ENCODE peak calls at places on chromosome X, in five cellular contexts. Y is right lobe of liver, W is lower lobe of right lung, C is testis, H is MM.1S. Z is an unnamed sample.

GRCh38 chrX:147916375-147916968 is 4.8 kb downstream of the FMR1 start:
- DNase-seq in Y (no peak), W (no peak), H (no peak), C (no peak), Z (no peak)

GRCh38 chrX:23838953-23839352 is 56.0 kb downstream of the SAT1 start:
- DNase-seq in H (no peak), Y (no peak), W (no peak), C (no peak), Z (no peak)

GRCh38 chrX:44306336-44306735 is 37.1 kb downstream of the EFHC2 start:
- DNase-seq in C (no peak), W (no peak), Y (no peak), H (no peak), Z (peak)

GRCh38 chrX:68440940-68441339 is 7.6 kb upstream of the OPHN1 start:
- DNase-seq in H (no peak), C (peak), W (no peak), Y (no peak), Z (peak)

GRCh38 chrX:115392871-115393270 is 103.4 kb downstream of the LUZP4 start:
- DNase-seq in H (peak), Y (no peak), C (no peak), W (no peak), Z (no peak)

GRCh38 chrX:126165721-126166401 is at the start of gene DCAF12L2:
- DNase-seq in W (peak), H (no peak), Y (no peak), C (peak), Z (no peak)

GRCh38 chrX:35289952-35290351 is 347.4 kb downstream of the FAM47B start:
- DNase-seq in W (no peak), Y (no peak), H (no peak), C (no peak), Z (no peak)

GRCh38 chrX:69297521-69297920 is 132.3 kb upstream of the PJA1 start:
- DNase-seq in Y (no peak), W (no peak), C (no peak), H (no peak), Z (peak)

GRCh38 chrX:123764967-123765871 is 32.4 kb upstream of the THOC2 start:
- DNase-seq in H (peak), C (peak), W (peak), Y (peak), Z (peak)

GRCh38 chrX:151912780-151913179 is at the start of gene MAGEA4:
- DNase-seq in H (no peak), W (no peak), C (peak), Y (no peak), Z (no peak)

GRCh38 chrX:7120578-7121219 is 26.8 kb upstream of the STS start:
- DNase-seq in W (no peak), H (no peak), Y (no peak), C (no peak), Z (no peak)

GRCh38 chrX:16892504-16893362 is 22.6 kb upstream of the RBBP7 start:
- DNase-seq in Y (no peak), C (peak), H (peak), W (peak), Z (peak)

GRCh38 chrX:70995338-70995737 is 64.4 kb upstream of the SLC7A3 start:
- DNase-seq in H (no peak), Y (no peak), W (no peak), C (no peak), Z (no peak)

GRCh38 chrX:118761950-118762725 is 34.7 kb downstream of the IL13RA1 start:
- DNase-seq in C (no peak), W (no peak), Y (no peak), H (no peak), Z (peak)

GRCh38 chrX:13646154-13646549 is 6.8 kb upstream of the TCEANC start:
- DNase-seq in C (peak), W (peak), H (peak), Y (peak), Z (peak)

DNA sequence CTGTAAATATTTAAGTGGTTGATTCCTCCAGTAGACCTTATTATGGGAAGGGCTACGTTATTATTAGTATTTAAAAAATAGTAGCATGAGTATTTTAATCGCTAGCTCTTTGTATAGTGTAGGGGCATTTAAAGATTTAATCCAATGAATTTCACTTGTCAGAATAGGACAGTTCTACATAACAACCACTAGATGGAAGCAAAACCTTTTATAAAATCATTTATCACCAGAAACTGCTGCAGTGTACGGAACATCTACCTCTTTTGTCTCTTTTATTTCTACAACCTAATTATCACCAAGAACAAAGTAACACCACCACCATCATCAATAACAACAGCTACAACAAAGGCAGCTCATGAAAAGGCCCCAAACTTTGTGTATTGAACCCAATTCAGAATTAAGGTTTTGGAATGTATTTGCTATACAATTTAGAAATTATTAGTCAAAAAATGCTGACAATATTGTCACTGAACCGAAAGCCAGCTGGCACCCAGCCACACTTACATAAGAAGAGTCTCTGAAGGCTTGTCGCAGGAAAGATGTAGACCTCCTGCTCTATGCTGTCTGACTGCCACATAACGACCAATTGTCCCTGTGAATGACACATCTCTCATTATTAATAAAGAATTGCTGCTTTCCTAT is 260.9 kb upstream of the RPS6KA3 start:
- DNase-seq in Y (no peak), H (peak), C (no peak), W (no peak), Z (peak)
- H3K4me3 ChIP-seq in Y (no peak), H (no peak), C (no peak), W (no peak), Z (no peak)

DNA sequence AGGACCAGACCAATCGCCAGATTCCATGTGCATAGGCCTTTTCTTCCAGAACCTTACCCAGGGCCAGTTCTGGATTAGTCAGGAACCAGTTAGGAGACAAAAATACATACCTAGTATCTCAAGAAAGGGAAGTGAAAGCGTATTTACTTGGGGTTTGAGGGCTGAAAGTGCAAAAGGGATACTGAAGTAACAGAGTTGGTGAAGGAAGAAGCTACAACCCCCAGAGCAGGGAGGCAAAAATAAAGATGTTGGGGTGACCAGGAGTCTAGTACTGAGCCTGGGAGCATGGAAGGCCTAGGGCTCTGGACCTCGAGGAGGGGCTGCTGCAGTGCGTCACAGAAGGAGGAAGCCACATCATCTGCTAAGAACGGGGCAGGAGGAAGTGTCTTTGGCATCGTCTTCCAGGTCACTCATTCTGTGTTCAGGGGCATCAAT is 38.3 kb downstream of the TKTL1 start:
- DNase-seq in Y (peak), H (peak), C (no peak), W (no peak), Z (no peak)
- H3K27ac ChIP-seq in Y (no peak), H (peak), C (no peak), W (no peak), Z (no peak)

GRCh38 chrX:153600921-153601320 is 2.0 kb upstream of the CCNQ start:
- DNase-seq in W (no peak), C (no peak), Y (no peak), H (no peak), Z (no peak)

GRCh38 chrX:153597351-153597750 is 1.6 kb downstream of the CCNQ start:
- DNase-seq in W (no peak), Y (no peak), H (no peak), C (no peak), Z (no peak)

GRCh38 chrX:153600032-153600373 is 1.1 kb upstream of the CCNQ start:
- DNase-seq in H (no peak), W (no peak), C (no peak), Y (no peak), Z (peak)

GRCh38 chrX:153598541-153599191 is at the start of gene CCNQ:
- DNase-seq in H (peak), W (peak), C (no peak), Y (peak), Z (peak)

DNA sequence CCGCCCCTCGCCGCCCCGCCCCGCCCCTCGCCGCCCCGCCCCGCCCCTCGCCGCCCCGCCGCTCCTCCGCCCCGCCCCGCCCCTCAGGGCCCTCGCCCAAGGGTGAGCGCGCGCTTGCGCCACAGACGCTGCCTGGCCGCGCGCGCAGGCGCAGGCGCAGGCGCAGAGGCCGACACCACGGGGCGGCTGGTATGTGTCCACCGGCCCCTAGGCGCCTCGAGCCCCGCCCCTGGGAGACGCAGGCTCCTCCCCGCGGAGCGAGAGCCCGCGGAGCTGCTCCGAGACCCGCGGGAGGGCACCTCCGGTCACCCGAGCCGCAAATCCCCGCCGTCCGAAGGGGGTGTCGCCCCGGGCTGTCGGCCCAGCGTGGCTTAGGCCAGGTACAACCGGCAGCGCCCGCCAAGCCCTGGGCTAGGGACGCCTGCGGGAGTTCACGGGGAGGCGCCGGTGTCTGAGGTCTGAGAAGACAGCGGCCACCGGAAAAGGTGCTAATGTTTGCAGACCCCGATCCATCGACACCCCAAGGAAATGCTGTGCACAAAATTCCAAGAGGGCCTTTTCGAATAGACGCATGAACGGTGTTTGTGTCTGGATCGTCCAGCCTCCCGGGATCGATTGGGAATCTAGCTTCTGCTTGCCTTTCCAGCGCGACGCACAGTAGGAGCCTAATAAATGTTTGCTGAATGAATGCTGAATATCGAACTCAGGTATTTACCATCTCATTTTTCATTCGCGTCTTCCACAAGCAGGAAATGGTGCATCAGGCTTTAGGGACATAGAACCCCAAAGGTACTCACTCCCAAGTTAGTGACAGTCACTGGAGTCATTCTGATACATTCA is 473 bp upstream of the CCNQ start:
- DNase-seq in Y (peak), H (peak), W (peak), C (peak), Z (peak)
- H3K4me3 ChIP-seq in Y (peak), H (peak), W (peak), C (peak), Z (peak)

GRCh38 chrX:19740744-19741143 is 146.7 kb downstream of the SH3KBP1 start:
- DNase-seq in Y (no peak), H (no peak), C (no peak), W (no peak), Z (no peak)
- H3K27ac ChIP-seq in Y (no peak), H (no peak), C (no peak), W (peak), Z (no peak)

GRCh38 chrX:105471597-105471996 is 251.1 kb upstream of the TEX13A start:
- DNase-seq in C (no peak), Y (no peak), W (no peak), H (no peak), Z (no peak)
- H3K4me3 ChIP-seq in C (no peak), Y (no peak), W (no peak), H (no peak), Z (no peak)

GRCh38 chrX:153903238-153903980 is 1.1 kb upstream of the AVPR2 start:
- DNase-seq in C (no peak), W (no peak), H (no peak), Y (no peak), Z (no peak)

GRCh38 chrX:153897899-153898298 is 6.6 kb upstream of the AVPR2 start:
- DNase-seq in W (no peak), H (no peak), Y (no peak), C (no peak), Z (no peak)

GRCh38 chrX:153901753-153902140 is 2.7 kb upstream of the AVPR2 start:
- DNase-seq in H (no peak), W (no peak), Y (no peak), C (no peak), Z (no peak)

GRCh38 chrX:153902388-153902787 is 2.1 kb upstream of the AVPR2 start:
- DNase-seq in Y (no peak), H (no peak), W (no peak), C (no peak), Z (no peak)

DNA sequence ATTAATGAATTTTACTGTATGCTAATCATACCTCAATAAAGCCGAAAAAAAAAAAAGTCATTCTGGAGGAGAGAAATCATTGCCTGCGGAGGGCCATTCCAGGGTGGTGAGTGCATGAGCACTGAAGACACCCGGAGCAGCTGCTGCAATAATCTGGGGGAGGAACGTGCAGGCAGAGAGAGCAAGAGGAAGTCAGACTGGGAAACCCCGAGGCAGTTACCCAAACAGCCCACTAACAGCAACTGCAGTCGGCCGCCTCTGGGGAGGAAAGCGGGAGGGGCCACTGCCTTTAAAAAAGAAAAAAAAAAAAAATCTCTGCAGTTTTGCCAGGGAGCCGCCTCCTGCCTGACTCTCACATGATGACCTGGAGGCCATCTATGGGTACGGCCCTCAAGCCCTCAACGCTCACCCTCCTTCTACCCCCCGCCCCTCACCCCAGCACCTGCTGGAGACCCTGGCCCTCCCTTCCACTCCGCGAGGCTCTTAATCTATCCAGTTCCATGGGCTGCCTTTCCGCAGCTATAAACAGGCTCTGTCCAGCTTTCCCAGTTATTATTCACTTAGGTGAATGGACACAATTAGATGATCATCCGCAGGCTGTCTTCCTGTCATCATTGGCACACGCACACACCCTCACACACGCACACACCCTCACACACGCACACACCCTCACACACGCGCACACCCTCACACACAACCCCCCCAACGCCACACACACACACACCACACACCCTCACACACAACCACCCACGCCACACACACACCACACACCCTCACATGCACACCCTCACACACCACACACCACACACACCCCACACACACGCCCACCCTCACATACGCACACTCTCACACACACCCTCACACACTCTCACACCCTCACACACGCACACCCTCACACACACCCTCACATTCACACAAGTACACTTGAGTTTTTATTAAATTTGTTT is 3.4 kb upstream of the AVPR2 start:
- DNase-seq in H (peak), Y (no peak), C (peak), W (peak), Z (peak)
- H3K27ac ChIP-seq in H (no peak), Y (no peak), C (no peak), W (no peak), Z (peak)

DNA sequence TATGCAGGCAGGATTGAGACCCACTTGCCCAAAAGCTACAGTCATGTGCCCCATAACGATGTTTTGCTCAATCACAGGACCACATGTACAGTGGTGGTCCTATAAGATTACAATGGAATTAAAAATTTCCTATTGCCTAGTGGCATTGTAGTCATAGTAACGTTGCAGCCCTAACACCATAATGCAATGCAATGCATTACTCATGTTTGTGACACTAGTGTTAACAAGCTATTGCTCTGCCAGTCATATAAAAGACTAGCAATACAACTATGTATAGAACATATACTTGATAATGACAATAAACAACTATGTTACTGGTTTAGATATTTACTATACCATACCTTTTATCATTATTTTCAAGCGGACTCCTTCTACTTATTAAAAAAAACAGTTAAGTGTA is 50.6 kb downstream of the VGLL1 start:
- DNase-seq in H (no peak), C (no peak), W (no peak), Y (no peak), Z (no peak)
- H3K4me3 ChIP-seq in H (no peak), C (no peak), W (no peak), Y (no peak), Z (no peak)

Z was measured in SJCRH30.